ENCODE peak calls at places on chromosomes 4 and X, in eight cellular contexts. X is sigmoid colon, B is astrocyte, F is adrenal gland, O is left ventricle myocardium inferior, Y is tibial artery, S is lung, R is A673. P is an unnamed sample.

GRCh38 chr4:87982036-87982435 is 6.5 kb downstream of the SPP1 start:
- DNase-seq in S (no peak), F (no peak), R (no peak), B (no peak), O (no peak), X (no peak), Y (no peak), P (no peak)

GRCh38 chrX:119240356-119240755 is 4.3 kb downstream of the PGRMC1 start:
- DNase-seq in B (peak; percentile 87), O (no peak), Y (no peak), F (no peak), S (no peak), R (no peak), X (no peak), P (no peak)

GRCh38 chr4:140635606-140636005 is 66.8 kb upstream of the UCP1 start:
- DNase-seq in R (no peak), F (no peak), S (no peak), Y (no peak), B (peak; percentile 42), O (peak; percentile 36), X (no peak), P (no peak)

GRCh38 chr4:74038161-74039064 is at the start of gene CXCL3:
- DNase-seq in B (no peak), X (peak; percentile 79), R (peak; percentile 57), O (peak; percentile 78), F (peak; percentile 59), Y (peak; percentile 86), S (peak; percentile 79), P (peak; percentile 47)

GRCh38 chrX:75278991-75279390 is 5.1 kb downstream of the UPRT start:
- DNase-seq in Y (no peak), R (no peak), F (no peak), O (no peak), B (peak; percentile 17), S (no peak), X (no peak), P (no peak)

GRCh38 chr4:1233641-1234277 is 15.2 kb downstream of the CTBP1 start:
- DNase-seq in R (no peak), S (no peak), B (peak; percentile 7), O (peak; percentile 39), F (no peak), X (peak; percentile 89), Y (no peak), P (peak; percentile 83)

GRCh38 chr4:157713342-157713741 is 459.5 kb downstream of the GASK1B start:
- DNase-seq in X (no peak), Y (no peak), R (no peak), O (no peak), S (no peak), F (no peak), B (no peak), P (peak; percentile 29)

GRCh38 chr4:169621754-169622481 is 1.5 kb downstream of the CLCN3 start:
- DNase-seq in B (peak; percentile 74), X (no peak), S (no peak), R (peak; percentile 77), O (no peak), F (no peak), Y (no peak), P (no peak)

GRCh38 chrX:112803060-112803459 is 37.6 kb downstream of the AMOT start:
- DNase-seq in S (no peak), Y (no peak), R (no peak), O (no peak), B (no peak), F (no peak), X (no peak), P (no peak)

GRCh38 chrX:44245730-44246129 is 97.7 kb downstream of the EFHC2 start:
- DNase-seq in F (no peak), O (no peak), B (no peak), X (no peak), Y (no peak), S (no peak), R (no peak), P (no peak)

GRCh38 chr4:163673848-163674702 is 179.6 kb downstream of the TMA16 start:
- DNase-seq in R (no peak), X (no peak), O (no peak), Y (no peak), S (no peak), B (no peak), F (no peak), P (no peak)

GRCh38 chr4:168605411-168605810 is 108.6 kb downstream of the PALLD start:
- DNase-seq in B (peak; percentile 91), R (no peak), F (no peak), X (no peak), S (no peak), Y (no peak), O (no peak), P (no peak)

GRCh38 chr4:119337010-119337409 is 15.1 kb upstream of the FABP2 start:
- DNase-seq in X (no peak), O (no peak), R (peak; percentile 11), B (no peak), F (no peak), Y (no peak), S (no peak), P (no peak)

GRCh38 chrX:255923-256331 is 25.3 kb upstream of the PLCXD1 start:
- DNase-seq in F (no peak), B (no peak), R (no peak), X (no peak), S (no peak), Y (no peak), O (no peak), P (no peak)

GRCh38 chr4:185542626-185543336 is 7.5 kb upstream of the PDLIM3 start:
- DNase-seq in O (peak; percentile 80), R (no peak), B (peak; percentile 45), X (peak; percentile 88), S (peak; percentile 50), Y (peak; percentile 78), F (peak; percentile 65), P (peak; percentile 89)

GRCh38 chr4:95572304-95572991 is 23.7 kb upstream of the UNC5C start:
- DNase-seq in R (peak; percentile 9), B (no peak), X (peak; percentile 77), F (peak; percentile 75), Y (peak; percentile 64), S (peak; percentile 48), O (peak; percentile 21), P (no peak)

GRCh38 chr4:26058537-26058936 is 144.5 kb downstream of the SMIM20 start:
- DNase-seq in B (no peak), O (no peak), Y (no peak), R (no peak), X (no peak), S (no peak), F (peak; percentile 67), P (no peak)

GRCh38 chrX:53481093-53481492 is 46.9 kb upstream of the HSD17B10 start:
- DNase-seq in Y (no peak), R (peak; percentile 33), F (no peak), B (no peak), X (no peak), S (no peak), O (no peak), P (no peak)

GRCh38 chr4:170005472-170005871 is 20.7 kb downstream of the MFAP3L start:
- DNase-seq in B (peak; percentile 56), F (no peak), S (no peak), O (no peak), X (no peak), R (no peak), Y (no peak), P (peak; percentile 58)

GRCh38 chr4:25913056-25913850 is 767 bp upstream of the SMIM20 start:
- DNase-seq in R (no peak), Y (peak; percentile 68), S (peak; percentile 38), F (peak; percentile 56), X (peak; percentile 76), O (peak; percentile 38), B (no peak), P (peak; percentile 45)

GRCh38 chrX:44580466-44580865 is 37.8 kb upstream of the FUNDC1 start:
- DNase-seq in S (no peak), O (no peak), X (no peak), R (no peak), F (no peak), B (peak; percentile 68), Y (no peak), P (no peak)

GRCh38 chr4:151808120-151808529 is 47.3 kb upstream of the GATB start:
- DNase-seq in R (peak; percentile 20), S (no peak), F (no peak), B (peak; percentile 49), X (no peak), O (no peak), Y (no peak), P (no peak)

GRCh38 chr4:138308421-138308820 is 66.3 kb upstream of the SLC7A11 start:
- DNase-seq in O (no peak), S (no peak), F (no peak), Y (no peak), X (no peak), R (no peak), B (peak; percentile 88), P (no peak)

GRCh38 chrX:54819201-54819600 is 11.7 kb downstream of the MAGED2 start:
- DNase-seq in R (no peak), F (no peak), B (no peak), O (no peak), X (no peak), Y (no peak), S (peak; percentile 18), P (no peak)

GRCh38 chrX:129654652-129655546 is at the start of gene APLN:
- DNase-seq in R (peak; percentile 12), O (peak; percentile 58), B (peak; percentile 17), F (peak; percentile 76), Y (peak; percentile 72), X (no peak), S (no peak), P (peak; percentile 55)

GRCh38 chr4:185566972-185567749 is 31.9 kb upstream of the PDLIM3 start:
- DNase-seq in X (peak; percentile 68), Y (peak; percentile 80), R (peak; percentile 32), S (no peak), O (peak; percentile 29), B (peak; percentile 88), F (peak; percentile 67), P (peak; percentile 79)

GRCh38 chr4:5037553-5038551 is 13.4 kb upstream of the STK32B start:
- DNase-seq in S (no peak), R (peak; percentile 69), F (peak; percentile 53), Y (no peak), X (no peak), B (peak; percentile 94), O (no peak), P (no peak)

GRCh38 chr4:7366180-7366957 is 68.4 kb downstream of the PSAPL1 start:
- DNase-seq in O (no peak), F (no peak), Y (no peak), R (no peak), S (peak; percentile 62), B (no peak), X (peak; percentile 40), P (no peak)
- H3K27ac ChIP-seq in O (peak overlapping the region; percentile 36), F (no peak overlapping the region), Y (no peak overlapping the region), R (no peak overlapping the region), S (no peak overlapping the region), B (no peak overlapping the region), X (no peak overlapping the region), P (no peak overlapping the region)

GRCh38 chrX:69318651-69319305 is 153.5 kb upstream of the PJA1 start:
- DNase-seq in Y (no peak), B (no peak), O (no peak), S (peak; percentile 22), F (no peak), X (no peak), R (no peak), P (no peak)
- H3K4me1 ChIP-seq in Y (no peaks in the 10 kb centered on the region), B (no peaks in the 10 kb centered on the region), O (no peaks in the 10 kb centered on the region), S (no peaks in the 10 kb centered on the region), F (no peaks in the 10 kb centered on the region), X (no peaks in the 10 kb centered on the region), R (peaks cover 25% of the 10 kb centered on the region), P (no peaks in the 10 kb centered on the region)

GRCh38 chr4:2535386-2536192 is 858 bp upstream of the FAM193A start:
- DNase-seq in O (peak; percentile 50), Y (peak; percentile 76), X (peak; percentile 80), F (peak; percentile 90), B (peak; percentile 11), S (peak; percentile 64), R (peak; percentile 64), P (no peak)
- TF ChIP-seq CTCF in O (peak; percentile 28), Y (no peak), X (no peak), F (no peak), B (no peak), S (no peak), R (peak; percentile 32), P (no peak)

GRCh38 chr4:147975325-147975724 is 243.4 kb downstream of the ARHGAP10 start:
- DNase-seq in X (no peak), F (peak; percentile 66), R (no peak), S (no peak), Y (no peak), O (no peak), B (no peak), P (no peak)
- H3K27ac ChIP-seq in X (no peak overlapping the region), F (no peak overlapping the region), R (no peak overlapping the region), S (no peak overlapping the region), Y (no peak overlapping the region), O (peak overlapping the region; percentile 41), B (no peak overlapping the region), P (no peak overlapping the region)